ENCODE peak calls at places on chromosomes 7 and 10, in ten cellular contexts. T is GM12878, X is PC-3, A is cardiac fibroblast, R is hepatocyte, S is AG04449, G is cardiac muscle cell, O is fibroblast of mammary gland, C is gastrocnemius medialis, Y is fibroblast of lung. D is an unnamed sample.

GRCh38 chr7:50637725-50638643 is 72.8 kb upstream of the DDC start:
- DNase-seq in A (peak; percentile 28), G (no peak), T (no peak), Y (peak; percentile 32), S (no peak), O (peak; percentile 30), C (no peak), R (no peak), X (no peak), D (no peak)

GRCh38 chr10:107118866-107119265 is 45.6 kb downstream of the SORCS1 start:
- DNase-seq in O (no peak), G (no peak), T (no peak), Y (no peak), S (no peak), X (no peak), R (no peak), A (no peak), C (no peak), D (no peak)

GRCh38 chr10:100734295-100735086 is 10.9 kb upstream of the PAX2 start:
- DNase-seq in X (no peak), T (no peak), C (no peak), A (no peak), G (no peak), O (no peak), S (no peak), R (no peak), Y (no peak), D (no peak)

GRCh38 chr10:108598831-108599230 is 1324.5 kb downstream of the XPNPEP1 start:
- DNase-seq in G (no peak), C (no peak), X (peak; percentile 84), A (no peak), R (no peak), T (no peak), Y (peak; percentile 36), S (no peak), O (peak; percentile 9), D (no peak)

GRCh38 chr7:13551503-13551902 is 438.0 kb downstream of the ETV1 start:
- DNase-seq in G (no peak), X (no peak), Y (peak; percentile 64), O (peak; percentile 28), R (no peak), A (no peak), S (no peak), T (no peak), C (no peak), D (peak; percentile 10)

GRCh38 chr7:132815130-132815529 is 238.9 kb upstream of the PLXNA4 start:
- DNase-seq in C (no peak), S (no peak), X (no peak), A (no peak), G (no peak), O (no peak), Y (peak; percentile 18), T (no peak), R (no peak), D (no peak)

GRCh38 chr7:40799-41750 is 151.3 kb upstream of the FAM20C start:
- DNase-seq in S (no peak), T (no peak), O (no peak), C (no peak), G (no peak), A (no peak), R (no peak), Y (no peak), X (no peak), D (no peak)

GRCh38 chr7:130611206-130611605 is 57.3 kb downstream of the COPG2 start:
- DNase-seq in G (no peak), A (no peak), S (no peak), T (no peak), X (no peak), Y (no peak), R (no peak), C (no peak), O (no peak), D (no peak)

GRCh38 chr10:27192284-27192683 is 37.1 kb downstream of the MASTL start:
- DNase-seq in S (peak; percentile 75), X (peak; percentile 82), O (peak; percentile 97), C (peak; percentile 42), Y (peak; percentile 94), R (peak; percentile 25), A (peak; percentile 89), G (no peak), T (no peak), D (peak; percentile 85)

GRCh38 chr7:27579565-27579964 is 83.1 kb downstream of the HIBADH start:
- DNase-seq in C (no peak), A (no peak), R (no peak), O (peak; percentile 7), S (no peak), X (peak; percentile 39), G (no peak), T (no peak), Y (no peak), D (peak; percentile 27)

GRCh38 chr10:110568055-110568735 is 700 bp downstream of the SMC3 start:
- DNase-seq in R (peak; percentile 53), O (no peak), S (no peak), T (no peak), X (peak; percentile 7), C (no peak), A (peak; percentile 26), G (peak; percentile 77), Y (peak; percentile 27), D (no peak)

GRCh38 chr10:105413997-105414396 is 772.9 kb downstream of the SORCS3 start:
- DNase-seq in X (no peak), A (no peak), C (no peak), S (no peak), Y (peak; percentile 14), T (no peak), O (no peak), R (no peak), G (no peak), D (no peak)

DNA sequence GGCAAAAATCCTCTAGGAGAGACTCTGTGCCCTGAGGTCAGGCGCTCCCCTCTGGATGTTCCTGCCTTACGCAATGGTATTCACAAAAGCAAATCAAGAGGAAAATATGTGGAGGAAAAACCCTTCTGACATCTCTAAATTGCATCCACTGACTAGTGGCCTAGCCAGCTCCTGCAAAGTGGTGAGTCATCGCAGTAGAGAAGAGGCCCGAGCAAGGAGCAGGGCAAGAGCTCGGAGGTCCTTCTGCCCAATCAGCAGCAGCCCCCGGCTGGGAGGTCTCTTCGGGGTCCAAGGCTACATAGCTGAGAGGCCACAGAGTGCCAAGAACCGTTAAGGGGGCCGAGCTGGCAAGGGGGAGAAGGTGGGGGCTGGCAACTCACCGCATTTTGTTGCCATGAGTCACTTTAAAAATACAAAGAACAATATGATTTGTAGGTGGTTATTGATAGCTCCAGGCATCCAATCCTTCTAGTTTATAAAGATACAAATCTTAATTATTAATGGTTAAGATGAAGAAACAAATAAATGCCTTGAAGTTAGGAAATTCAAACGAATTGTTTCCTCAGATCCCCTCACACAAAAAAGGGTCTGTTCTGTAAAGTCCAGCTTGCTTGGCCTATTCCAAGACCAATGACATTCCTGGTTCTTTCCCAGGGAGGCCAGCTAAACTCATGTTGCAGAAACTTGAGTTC is 161.6 kb downstream of the PKD1L1 start:
- DNase-seq in X (peak; percentile 98), A (peak; percentile 99), T (no peak), Y (peak; percentile 100), S (peak; percentile 98), O (peak; percentile 98), R (peak; percentile 89), G (no peak), C (peak; percentile 45), D (peak; percentile 97)
- TF ChIP-seq CTCF in X (no peak), A (no peak), T (no peak), Y (no peak), S (no peak), O (no peak), R (no peak), G (no peak), C (no peak), D (no peak)

DNA sequence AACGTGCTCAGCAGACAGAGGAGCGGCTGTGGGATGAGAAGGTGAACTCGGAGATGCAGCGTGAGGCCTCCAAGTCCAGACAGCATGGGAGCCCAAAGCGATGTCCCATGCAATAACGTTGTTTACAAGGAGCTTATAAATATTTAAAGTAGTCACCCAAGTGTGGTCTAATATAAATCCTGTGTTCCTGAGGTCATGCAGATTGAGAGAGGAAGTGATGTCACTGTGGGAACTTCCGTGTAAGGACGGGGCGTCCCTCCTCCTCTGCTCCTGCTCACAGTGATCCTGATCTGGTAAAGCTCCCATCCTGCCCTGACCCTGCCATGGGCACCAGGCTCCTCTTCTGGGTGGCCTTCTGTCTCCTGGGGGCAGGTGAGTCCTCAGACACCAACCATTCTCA is 94.7 kb upstream of the PRSS58 start:
- DNase-seq in C (no peak), R (no peak), A (no peak), O (no peak), S (no peak), G (no peak), T (no peak), X (no peak), Y (no peak), D (no peak)
- H3K4me3 ChIP-seq in C (no peak overlapping the region), R (no peak overlapping the region), A (no peak overlapping the region), O (no peak overlapping the region), S (no peak overlapping the region), G (no peak overlapping the region), T (no peak overlapping the region), X (no peak overlapping the region), Y (no peak overlapping the region), D (no peak overlapping the region)

DNA sequence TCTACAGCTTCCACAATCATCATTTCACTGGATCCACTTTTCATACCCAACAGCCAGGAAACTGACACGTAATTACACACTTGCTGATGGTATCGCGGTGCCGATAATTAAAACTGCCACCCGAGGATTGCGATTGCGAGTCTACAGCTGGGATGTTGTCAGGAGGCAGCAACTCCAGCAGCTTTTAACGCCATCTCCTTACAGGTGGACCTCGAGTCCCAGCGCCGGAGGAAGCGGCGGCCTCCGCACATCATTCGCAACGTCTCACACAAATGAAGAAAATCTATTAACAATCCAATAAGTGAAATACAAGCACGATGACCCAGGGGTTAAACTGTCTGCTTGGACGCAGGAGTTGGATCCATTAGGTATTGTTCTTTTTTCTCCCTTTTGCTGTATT is 230.6 kb upstream of the MGMT start:
- DNase-seq in R (no peak), S (no peak), C (no peak), G (no peak), O (no peak), X (no peak), T (no peak), Y (no peak), A (no peak), D (no peak)
- TF ChIP-seq CTCF in R (no peak), S (no peak), C (no peak), G (no peak), O (no peak), X (no peak), T (no peak), Y (no peak), A (no peak), D (no peak)

DNA sequence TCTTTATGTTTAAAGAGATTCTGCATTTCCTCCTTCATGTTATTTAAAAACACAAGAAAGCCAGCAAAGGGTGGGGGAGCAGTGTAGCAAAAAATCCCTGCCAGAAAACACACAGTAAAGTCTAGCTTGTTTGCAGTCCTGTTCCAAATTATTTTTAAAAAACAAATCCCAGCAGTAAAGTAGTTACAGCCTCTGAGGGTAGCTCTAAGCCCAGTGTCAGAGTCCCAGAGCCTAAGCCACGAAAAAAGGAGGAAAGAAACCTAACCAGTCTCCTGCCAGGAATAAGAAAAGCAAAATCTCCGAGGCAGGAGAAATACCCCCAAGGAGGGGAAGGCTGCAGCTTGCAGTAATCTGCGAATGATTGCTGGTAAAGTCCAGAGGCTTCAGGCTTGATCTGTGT is 219.7 kb upstream of the CELF2 start:
- DNase-seq in R (no peak), T (no peak), C (no peak), A (no peak), S (no peak), Y (no peak), X (no peak), O (no peak), G (no peak), D (no peak)
- H3K4me3 ChIP-seq in R (no peak overlapping the region), T (no peak overlapping the region), C (peak overlapping the region; percentile 5), A (no peak overlapping the region), S (no peak overlapping the region), Y (no peak overlapping the region), X (no peak overlapping the region), O (no peak overlapping the region), G (no peak overlapping the region), D (no peak overlapping the region)